ENCODE peak calls at places on chromosomes 11 and 22, in six cellular contexts. B is HS-27A; N is stimulated activated CD8-positive, alpha-beta memory T cell treated with anti-CD3 and anti-CD28 coated beads, Interleukin-15, amount 100 ng/mL, for 1 hour; Y is HepG2; C is NCI-H2081; H is AG08395. J is an unnamed sample.

GRCh38 chr11:122758974-122759373 is 79.3 kb upstream of the CRTAM start:
- DNase-seq in B (no peak), N (no peak), Y (no peak), C (peak), H (no peak), J (no peak)

GRCh38 chr22:22460635-22461034 is 47.9 kb downstream of the ZNF280B start:
- DNase-seq in B (no peak), N (no peak), Y (peak), C (no peak), H (no peak), J (no peak)

GRCh38 chr22:50698546-50698945 is 25.9 kb downstream of the SHANK3 start:
- DNase-seq in B (no peak), N (no peak), Y (no peak), C (no peak), H (no peak), J (no peak)

GRCh38 chr22:36285017-36285416 is 32.1 kb downstream of the APOL1 start:
- DNase-seq in B (no peak), N (no peak), Y (no peak), C (no peak), H (no peak), J (no peak)

GRCh38 chr11:13897606-13898276 is 64.8 kb upstream of the SPON1 start:
- DNase-seq in B (no peak), N (no peak), Y (no peak), C (peak), H (no peak), J (no peak)

GRCh38 chr22:23181763-23182288 is 1.5 kb downstream of the BCR start:
- DNase-seq in B (no peak), N (no peak), Y (no peak), C (no peak), H (no peak), J (no peak)

GRCh38 chr22:45948081-45948648 is 28.8 kb downstream of the WNT7B start:
- DNase-seq in B (no peak), N (no peak), Y (no peak), C (peak), H (no peak), J (no peak)

GRCh38 chr11:103228807-103229206 is 119.6 kb downstream of the DYNC2H1 start:
- DNase-seq in B (no peak), N (no peak), Y (no peak), C (no peak), H (no peak), J (no peak)

GRCh38 chr22:41834005-41834975 is 1.4 kb downstream of the SREBF2 start:
- DNase-seq in B (no peak), N (no peak), Y (peak), C (no peak), H (no peak), J (no peak)

GRCh38 chr11:14908214-14908880 is 16.3 kb upstream of the CYP2R1 start:
- DNase-seq in B (no peak), N (no peak), Y (peak), C (peak), H (peak), J (peak)

GRCh38 chr11:7576671-7577225 is 62.9 kb downstream of the PPFIBP2 start:
- DNase-seq in B (no peak), N (no peak), Y (no peak), C (no peak), H (peak), J (no peak)

GRCh38 chr11:118198370-118198769 is 21.9 kb upstream of the SCN2B start:
- DNase-seq in B (no peak), N (peak), Y (peak), C (peak), H (peak), J (no peak)

GRCh38 chr22:46413725-46414379 is 78.3 kb downstream of the TRMU start:
- DNase-seq in B (no peak), N (no peak), Y (no peak), C (no peak), H (no peak), J (no peak)

GRCh38 chr22:35538801-35539321 is 1.8 kb upstream of the RASD2 start:
- DNase-seq in B (no peak), N (no peak), Y (no peak), C (no peak), H (peak), J (no peak)

GRCh38 chr22:46148336-46148735 is 2.0 kb upstream of the PPARA start:
- DNase-seq in B (no peak), N (no peak), Y (no peak), C (no peak), H (no peak), J (no peak)

GRCh38 chr11:13337986-13338436 is 60.4 kb downstream of the BMAL1 start:
- DNase-seq in B (peak), N (no peak), Y (no peak), C (no peak), H (peak), J (no peak)

GRCh38 chr11:19595840-19596751 is 116.5 kb upstream of the NAV2 start:
- DNase-seq in B (peak), N (no peak), Y (no peak), C (no peak), H (peak), J (no peak)

GRCh38 chr11:44066732-44067131 is 662 bp downstream of the ACCS start:
- DNase-seq in B (peak), N (no peak), Y (no peak), C (peak), H (peak), J (no peak)

GRCh38 chr22:39384750-39385480 is 14.7 kb upstream of the TAB1 start:
- DNase-seq in B (no peak), N (no peak), Y (peak), C (no peak), H (no peak), J (no peak)

GRCh38 chr11:76748931-76749330 is 34.2 kb upstream of the TSKU start:
- DNase-seq in B (no peak), N (no peak), Y (no peak), C (no peak), H (no peak), J (no peak)

J was measured in NCI-H1048.